ENCODE peak calls at places on chromosomes 5 and 9, in ten cellular contexts. One of them, this sample, is unnamed.

GRCh38 chr5:5667136-5667554 is 244.7 kb downstream of the ICE1 start:
- DNase-seq in endothelial cell: no peak
- DNase-seq in LHCN-M2: no peak
- DNase-seq in cardiac fibroblast: no peak
- DNase-seq in CD8-positive, alpha-beta T cell: no peak
- DNase-seq in choroid plexus epithelial cell: no peak
- DNase-seq in posterior cingulate gyrus: no peak
- DNase-seq in stimulated activated CD8-positive, alpha-beta memory T cell treated with anti-CD3 and anti-CD28 coated beads, Interleukin-7, amount 100 ng/mL, for 24 hours: no peak
- DNase-seq in HTR-8/SVneo: no peak
- DNase-seq in activated effector memory CD4-positive, alpha-beta T cell treated with Interleukin-2 at 50 U/mL for 16 hours: no peak
- DNase-seq in this sample: peak; percentile 59

GRCh38 chr9:114746591-114746990 is 59.2 kb downstream of the TNFSF15 start:
- DNase-seq in activated effector memory CD4-positive, alpha-beta T cell treated with Interleukin-2 at 50 U/mL for 16 hours: no peak
- DNase-seq in stimulated activated CD8-positive, alpha-beta memory T cell treated with anti-CD3 and anti-CD28 coated beads, Interleukin-7, amount 100 ng/mL, for 24 hours: no peak
- DNase-seq in LHCN-M2: peak; percentile 42
- DNase-seq in HTR-8/SVneo: no peak
- DNase-seq in endothelial cell: no peak
- DNase-seq in CD8-positive, alpha-beta T cell: no peak
- DNase-seq in posterior cingulate gyrus: no peak
- DNase-seq in cardiac fibroblast: no peak
- DNase-seq in choroid plexus epithelial cell: no peak
- DNase-seq in this sample: no peak

GRCh38 chr9:94729199-94729598 is 2.7 kb downstream of the AOPEP start:
- DNase-seq in stimulated activated CD8-positive, alpha-beta memory T cell treated with anti-CD3 and anti-CD28 coated beads, Interleukin-7, amount 100 ng/mL, for 24 hours: no peak
- DNase-seq in CD8-positive, alpha-beta T cell: no peak
- DNase-seq in HTR-8/SVneo: no peak
- DNase-seq in activated effector memory CD4-positive, alpha-beta T cell treated with Interleukin-2 at 50 U/mL for 16 hours: no peak
- DNase-seq in endothelial cell: no peak
- DNase-seq in LHCN-M2: no peak
- DNase-seq in cardiac fibroblast: no peak
- DNase-seq in choroid plexus epithelial cell: no peak
- DNase-seq in posterior cingulate gyrus: no peak
- DNase-seq in this sample: no peak

GRCh38 chr5:68053202-68053601 is 162.4 kb upstream of the PIK3R1 start:
- DNase-seq in choroid plexus epithelial cell: no peak
- DNase-seq in endothelial cell: no peak
- DNase-seq in stimulated activated CD8-positive, alpha-beta memory T cell treated with anti-CD3 and anti-CD28 coated beads, Interleukin-7, amount 100 ng/mL, for 24 hours: no peak
- DNase-seq in cardiac fibroblast: no peak
- DNase-seq in LHCN-M2: peak; percentile 57
- DNase-seq in HTR-8/SVneo: no peak
- DNase-seq in CD8-positive, alpha-beta T cell: no peak
- DNase-seq in posterior cingulate gyrus: no peak
- DNase-seq in activated effector memory CD4-positive, alpha-beta T cell treated with Interleukin-2 at 50 U/mL for 16 hours: no peak
- DNase-seq in this sample: no peak

GRCh38 chr9:136700959-136701664 is 11.3 kb upstream of the DIPK1B start:
- DNase-seq in activated effector memory CD4-positive, alpha-beta T cell treated with Interleukin-2 at 50 U/mL for 16 hours: peak; percentile 8
- DNase-seq in CD8-positive, alpha-beta T cell: peak; percentile 32
- DNase-seq in stimulated activated CD8-positive, alpha-beta memory T cell treated with anti-CD3 and anti-CD28 coated beads, Interleukin-7, amount 100 ng/mL, for 24 hours: peak; percentile 40
- DNase-seq in posterior cingulate gyrus: no peak
- DNase-seq in choroid plexus epithelial cell: no peak
- DNase-seq in LHCN-M2: no peak
- DNase-seq in cardiac fibroblast: no peak
- DNase-seq in HTR-8/SVneo: no peak
- DNase-seq in endothelial cell: peak; percentile 11
- DNase-seq in this sample: no peak

GRCh38 chr9:71671289-71671688 is 97.0 kb downstream of the CEMIP2 start:
- DNase-seq in cardiac fibroblast: no peak
- DNase-seq in posterior cingulate gyrus: no peak
- DNase-seq in endothelial cell: no peak
- DNase-seq in choroid plexus epithelial cell: no peak
- DNase-seq in HTR-8/SVneo: no peak
- DNase-seq in stimulated activated CD8-positive, alpha-beta memory T cell treated with anti-CD3 and anti-CD28 coated beads, Interleukin-7, amount 100 ng/mL, for 24 hours: no peak
- DNase-seq in activated effector memory CD4-positive, alpha-beta T cell treated with Interleukin-2 at 50 U/mL for 16 hours: no peak
- DNase-seq in CD8-positive, alpha-beta T cell: no peak
- DNase-seq in LHCN-M2: no peak
- DNase-seq in this sample: no peak

GRCh38 chr9:120446681-120447080 is 133.3 kb downstream of the CDK5RAP2 start:
- DNase-seq in stimulated activated CD8-positive, alpha-beta memory T cell treated with anti-CD3 and anti-CD28 coated beads, Interleukin-7, amount 100 ng/mL, for 24 hours: no peak
- DNase-seq in posterior cingulate gyrus: no peak
- DNase-seq in HTR-8/SVneo: no peak
- DNase-seq in LHCN-M2: no peak
- DNase-seq in CD8-positive, alpha-beta T cell: no peak
- DNase-seq in endothelial cell: no peak
- DNase-seq in cardiac fibroblast: peak; percentile 62
- DNase-seq in activated effector memory CD4-positive, alpha-beta T cell treated with Interleukin-2 at 50 U/mL for 16 hours: no peak
- DNase-seq in choroid plexus epithelial cell: peak; percentile 33
- DNase-seq in this sample: no peak

GRCh38 chr5:33363537-33363936 is 77.2 kb upstream of the TARS1 start:
- DNase-seq in HTR-8/SVneo: no peak
- DNase-seq in LHCN-M2: no peak
- DNase-seq in stimulated activated CD8-positive, alpha-beta memory T cell treated with anti-CD3 and anti-CD28 coated beads, Interleukin-7, amount 100 ng/mL, for 24 hours: no peak
- DNase-seq in activated effector memory CD4-positive, alpha-beta T cell treated with Interleukin-2 at 50 U/mL for 16 hours: no peak
- DNase-seq in choroid plexus epithelial cell: peak; percentile 12
- DNase-seq in endothelial cell: no peak
- DNase-seq in posterior cingulate gyrus: no peak
- DNase-seq in cardiac fibroblast: peak; percentile 51
- DNase-seq in CD8-positive, alpha-beta T cell: no peak
- DNase-seq in this sample: no peak

This sample was measured in BE2C.